ENCODE peak calls at places on chromosomes 5 and 9, in five cellular contexts. One of them, this sample, is unnamed.
A peak's percentile ranks its signal among the peaks of the same experiment; 100 is the strongest.

GRCh38 chr9:126947529-126947928 is 32.9 kb downstream of the RALGPS1 start:
- DNase-seq in mesenteric fat pad: no peak
- DNase-seq in KG1: no peak
- DNase-seq in right lobe of liver: no peak
- DNase-seq in A172: no peak
- DNase-seq in this sample: no peak

GRCh38 chr9:126222835-126223431 is 103.7 kb upstream of the MVB12B start:
- DNase-seq in mesenteric fat pad: no peak
- DNase-seq in KG1: no peak
- DNase-seq in right lobe of liver: no peak
- DNase-seq in A172: no peak
- DNase-seq in this sample: no peak

GRCh38 chr9:94860678-94861588 is 134.4 kb downstream of the AOPEP start:
- DNase-seq in mesenteric fat pad: no peak
- DNase-seq in KG1: peak; percentile 48
- DNase-seq in right lobe of liver: peak; percentile 43
- DNase-seq in A172: peak; percentile 40
- DNase-seq in this sample: no peak

GRCh38 chr9:13443380-13444271 is 164.1 kb upstream of the MPDZ start:
- DNase-seq in mesenteric fat pad: no peak
- DNase-seq in KG1: no peak
- DNase-seq in right lobe of liver: no peak
- DNase-seq in A172: no peak
- DNase-seq in this sample: no peak

GRCh38 chr9:81823672-81824554 is 104.3 kb upstream of the SPATA31D4 start:
- DNase-seq in mesenteric fat pad: no peak
- DNase-seq in KG1: no peak
- DNase-seq in right lobe of liver: no peak
- DNase-seq in A172: no peak
- DNase-seq in this sample: peak; percentile 6

GRCh38 chr5:53337827-53338226 is 142.6 kb upstream of the FST start:
- DNase-seq in mesenteric fat pad: no peak
- DNase-seq in KG1: no peak
- DNase-seq in right lobe of liver: no peak
- DNase-seq in A172: no peak
- DNase-seq in this sample: no peak

GRCh38 chr5:154971501-154971900 is 30.6 kb downstream of the MRPL22 start:
- DNase-seq in mesenteric fat pad: no peak
- DNase-seq in KG1: no peak
- DNase-seq in right lobe of liver: no peak
- DNase-seq in A172: no peak
- DNase-seq in this sample: no peak

GRCh38 chr5:102561894-102562760 is 63.3 kb upstream of the SLCO6A1 start:
- DNase-seq in mesenteric fat pad: no peak
- DNase-seq in KG1: no peak
- DNase-seq in right lobe of liver: peak; percentile 18
- DNase-seq in A172: peak; percentile 8
- DNase-seq in this sample: no peak

GRCh38 chr5:10301266-10301665 is 6.4 kb downstream of the CMBL start:
- DNase-seq in mesenteric fat pad: no peak
- DNase-seq in KG1: no peak
- DNase-seq in right lobe of liver: no peak
- DNase-seq in A172: no peak
- DNase-seq in this sample: no peak

GRCh38 chr5:16934123-16934522 is 2.0 kb downstream of the MYO10 start:
- DNase-seq in mesenteric fat pad: no peak
- DNase-seq in KG1: peak; percentile 34
- DNase-seq in right lobe of liver: peak; percentile 55
- DNase-seq in A172: peak; percentile 56
- DNase-seq in this sample: peak; percentile 62

GRCh38 chr9:121944741-121945191 is 148.3 kb downstream of the TTLL11 start:
- DNase-seq in mesenteric fat pad: no peak
- DNase-seq in KG1: no peak
- DNase-seq in right lobe of liver: no peak
- DNase-seq in A172: peak; percentile 56
- DNase-seq in this sample: peak; percentile 43

GRCh38 chr9:129333961-129334743 is 156.1 kb upstream of the IER5L start:
- DNase-seq in mesenteric fat pad: peak; percentile 96
- DNase-seq in KG1: no peak
- DNase-seq in right lobe of liver: peak; percentile 94
- DNase-seq in A172: peak; percentile 99
- DNase-seq in this sample: peak; percentile 96

GRCh38 chr5:136057401-136057951 is 28.7 kb downstream of the TGFBI start:
- DNase-seq in mesenteric fat pad: peak; percentile 41
- DNase-seq in KG1: no peak
- DNase-seq in right lobe of liver: no peak
- DNase-seq in A172: peak; percentile 38
- DNase-seq in this sample: no peak

GRCh38 chr5:157535042-157535865 is 40.3 kb downstream of the ADAM19 start:
- DNase-seq in mesenteric fat pad: no peak
- DNase-seq in KG1: no peak
- DNase-seq in right lobe of liver: no peak
- DNase-seq in A172: no peak
- DNase-seq in this sample: no peak

GRCh38 chr5:175813943-175814630 is 57.3 kb upstream of the CPLX2 start:
- DNase-seq in mesenteric fat pad: no peak
- DNase-seq in KG1: no peak
- DNase-seq in right lobe of liver: no peak
- DNase-seq in A172: no peak
- DNase-seq in this sample: no peak

GRCh38 chr5:171600736-171601265 is 181.4 kb downstream of the FGF18 start:
- DNase-seq in mesenteric fat pad: peak; percentile 73
- DNase-seq in KG1: peak; percentile 98
- DNase-seq in right lobe of liver: no peak
- DNase-seq in A172: no peak
- DNase-seq in this sample: no peak

GRCh38 chr5:112228672-112229071 is 190.4 kb downstream of the EPB41L4A start:
- DNase-seq in mesenteric fat pad: no peak
- DNase-seq in KG1: no peak
- DNase-seq in right lobe of liver: peak; percentile 91
- DNase-seq in A172: peak; percentile 83
- DNase-seq in this sample: peak; percentile 88

GRCh38 chr5:130000460-130000859 is 96.2 kb downstream of the CHSY3 start:
- DNase-seq in mesenteric fat pad: no peak
- DNase-seq in KG1: no peak
- DNase-seq in right lobe of liver: no peak
- DNase-seq in A172: no peak
- DNase-seq in this sample: no peak

GRCh38 chr9:93086445-93087224 is 9.4 kb upstream of the CARD19 start:
- DNase-seq in mesenteric fat pad: peak; percentile 26
- DNase-seq in KG1: no peak
- DNase-seq in right lobe of liver: no peak
- DNase-seq in A172: no peak
- DNase-seq in this sample: no peak

GRCh38 chr9:112061152-112061740 is 113.9 kb downstream of the SUSD1 start:
- DNase-seq in mesenteric fat pad: no peak
- DNase-seq in KG1: no peak
- DNase-seq in right lobe of liver: peak; percentile 67
- DNase-seq in A172: peak; percentile 97
- DNase-seq in this sample: peak; percentile 98

GRCh38 chr9:97506264-97506663 is 4.8 kb downstream of the TMOD1 start:
- DNase-seq in mesenteric fat pad: no peak
- DNase-seq in KG1: no peak
- DNase-seq in right lobe of liver: no peak
- DNase-seq in A172: no peak
- DNase-seq in this sample: no peak

GRCh38 chr5:108801776-108802175 is 54.1 kb downstream of the FER start:
- DNase-seq in mesenteric fat pad: no peak
- DNase-seq in KG1: no peak
- DNase-seq in right lobe of liver: no peak
- DNase-seq in A172: peak; percentile 95
- DNase-seq in this sample: peak; percentile 87

GRCh38 chr5:180798193-180798592 is 4.4 kb downstream of the MGAT1 start:
- DNase-seq in mesenteric fat pad: no peak
- DNase-seq in KG1: no peak
- DNase-seq in right lobe of liver: no peak
- DNase-seq in A172: no peak
- DNase-seq in this sample: no peak

GRCh38 chr5:109318455-109319108 is 91.2 kb downstream of the PJA2 start:
- DNase-seq in mesenteric fat pad: no peak
- DNase-seq in KG1: no peak
- DNase-seq in right lobe of liver: peak; percentile 37
- DNase-seq in A172: no peak
- DNase-seq in this sample: no peak

GRCh38 chr9:97389249-97389648 is 22.6 kb upstream of the TDRD7 start:
- DNase-seq in mesenteric fat pad: no peak
- DNase-seq in KG1: no peak
- DNase-seq in right lobe of liver: no peak
- DNase-seq in A172: no peak
- DNase-seq in this sample: no peak

GRCh38 chr5:149406203-149406978 is 27.3 kb upstream of the IL17B start:
- DNase-seq in mesenteric fat pad: no peak
- DNase-seq in KG1: no peak
- DNase-seq in right lobe of liver: no peak
- DNase-seq in A172: peak; percentile 44
- DNase-seq in this sample: peak; percentile 1

GRCh38 chr5:150298701-150299451 is 3.8 kb downstream of the ARSI start:
- DNase-seq in mesenteric fat pad: peak; percentile 45
- DNase-seq in KG1: no peak
- DNase-seq in right lobe of liver: no peak
- DNase-seq in A172: peak; percentile 91
- DNase-seq in this sample: peak; percentile 60

GRCh38 chr5:14167211-14167845 is 24.2 kb downstream of the TRIO start:
- DNase-seq in mesenteric fat pad: peak; percentile 60
- DNase-seq in KG1: no peak
- DNase-seq in right lobe of liver: no peak
- DNase-seq in A172: no peak
- DNase-seq in this sample: peak; percentile 18

GRCh38 chr5:133450311-133450710 is 162.0 kb downstream of the FSTL4 start:
- DNase-seq in mesenteric fat pad: no peak
- DNase-seq in KG1: no peak
- DNase-seq in right lobe of liver: no peak
- DNase-seq in A172: no peak
- DNase-seq in this sample: no peak

GRCh38 chr9:120655005-120655622 is 59.2 kb downstream of the MEGF9 start:
- DNase-seq in mesenteric fat pad: no peak
- DNase-seq in KG1: no peak
- DNase-seq in right lobe of liver: no peak
- DNase-seq in A172: peak; percentile 65
- DNase-seq in this sample: peak; percentile 56

GRCh38 chr5:127833999-127834953 is 131.1 kb downstream of the CCDC192 start:
- DNase-seq in mesenteric fat pad: no peak
- DNase-seq in KG1: no peak
- DNase-seq in right lobe of liver: no peak
- DNase-seq in A172: no peak
- DNase-seq in this sample: peak; percentile 69

GRCh38 chr5:139271201-139272027 is 22.1 kb upstream of the MATR3 start:
- DNase-seq in mesenteric fat pad: no peak
- DNase-seq in KG1: no peak
- DNase-seq in right lobe of liver: no peak
- DNase-seq in A172: peak; percentile 79
- DNase-seq in this sample: peak; percentile 62

GRCh38 chr5:19626218-19626617 is 361.8 kb downstream of the CDH18 start:
- DNase-seq in mesenteric fat pad: no peak
- DNase-seq in KG1: no peak
- DNase-seq in right lobe of liver: no peak
- DNase-seq in A172: no peak
- DNase-seq in this sample: no peak

GRCh38 chr5:136036293-136036911 is 7.6 kb downstream of the TGFBI start:
- DNase-seq in mesenteric fat pad: peak; percentile 28
- DNase-seq in KG1: no peak
- DNase-seq in right lobe of liver: no peak
- DNase-seq in A172: no peak
- DNase-seq in this sample: no peak

GRCh38 chr9:112112941-112113399 is 62.1 kb downstream of the SUSD1 start:
- DNase-seq in mesenteric fat pad: no peak
- DNase-seq in KG1: no peak
- DNase-seq in right lobe of liver: no peak
- DNase-seq in A172: peak; percentile 54
- DNase-seq in this sample: peak; percentile 95

GRCh38 chr5:35854248-35854647 is 2.4 kb upstream of the IL7R start:
- DNase-seq in mesenteric fat pad: no peak
- DNase-seq in KG1: no peak
- DNase-seq in right lobe of liver: no peak
- DNase-seq in A172: no peak
- DNase-seq in this sample: no peak

This sample was measured in kidney glomerular epithelial cell.